ENCODE peak calls at places on chromosomes 12 and 14, in eight cellular contexts. T is pancreas, Y is A549, O is breast epithelium, K is left lung, E is HCT116, Q is suprapubic skin, U is SK-N-SH. N is an unnamed sample.

GRCh38 chr12:127383281-127383680 is 883.7 kb upstream of the TMEM132C start:
- DNase-seq in K (no peak), Q (no peak), U (no peak), O (no peak), E (no peak), T (no peak), Y (peak), N (no peak)

GRCh38 chr14:50031534-50032313 is 84.6 kb downstream of the VCPKMT start:
- DNase-seq in T (no peak), U (no peak), Y (no peak), K (no peak), O (no peak), E (no peak), Q (no peak), N (no peak)

GRCh38 chr14:61420326-61420725 is 98.9 kb downstream of the PRKCH start:
- DNase-seq in O (no peak), K (no peak), Y (peak), Q (no peak), T (no peak), U (no peak), E (peak), N (no peak)

GRCh38 chr14:104821229-104821945 is 20.5 kb downstream of the ZBTB42 start:
- DNase-seq in K (no peak), O (peak), T (no peak), E (no peak), Y (no peak), Q (no peak), U (no peak), N (no peak)

GRCh38 chr12:44314007-44314500 is 478.2 kb downstream of the TMEM117 start:
- DNase-seq in Y (no peak), K (no peak), Q (no peak), E (no peak), U (no peak), T (no peak), O (no peak), N (no peak)

GRCh38 chr12:65937806-65938205 is 113.5 kb downstream of the HMGA2 start:
- DNase-seq in U (no peak), T (no peak), K (no peak), O (no peak), Q (no peak), Y (no peak), E (no peak), N (no peak)

GRCh38 chr12:21526721-21527345 is 737 bp downstream of the SPX start:
- DNase-seq in K (no peak), U (no peak), Q (no peak), Y (no peak), E (no peak), T (peak), O (no peak), N (no peak)

GRCh38 chr14:64536488-64537245 is 3.9 kb upstream of the HSPA2 start:
- DNase-seq in Y (peak), Q (no peak), U (no peak), E (no peak), K (no peak), O (no peak), T (no peak), N (no peak)

GRCh38 chr12:131035268-131035681 is 81.6 kb downstream of the ADGRD1 start:
- DNase-seq in T (no peak), U (no peak), K (no peak), Q (no peak), O (no peak), Y (no peak), E (no peak), N (no peak)

GRCh38 chr12:57148469-57149308 is 1.3 kb upstream of the LRP1-AS start:
- DNase-seq in Q (no peak), O (no peak), Y (no peak), E (no peak), T (no peak), K (peak), U (no peak), N (no peak)

GRCh38 chr12:124740691-124741137 is 123.0 kb downstream of the SCARB1 start:
- DNase-seq in Y (peak), Q (no peak), U (no peak), T (no peak), O (no peak), E (peak), K (peak), N (peak)

GRCh38 chr12:51639361-51639760 is 48.3 kb downstream of the SCN8A start:
- DNase-seq in T (no peak), K (no peak), Q (no peak), O (no peak), E (no peak), U (no peak), Y (no peak), N (no peak)

GRCh38 chr12:121797937-121798801 is 4.7 kb upstream of the RHOF start:
- DNase-seq in E (no peak), U (peak), O (peak), T (peak), Y (peak), Q (no peak), K (peak), N (peak)

GRCh38 chr14:99716850-99717681 is 33.0 kb downstream of the CYP46A1 start:
- DNase-seq in T (no peak), E (no peak), Y (no peak), K (no peak), U (no peak), Q (peak), O (no peak), N (no peak)

GRCh38 chr14:52266179-52266578 is 1.3 kb upstream of the PTGDR start:
- DNase-seq in E (no peak), Q (no peak), K (no peak), U (no peak), O (no peak), T (no peak), Y (no peak), N (no peak)

GRCh38 chr12:57989837-57990236 is 48.5 kb downstream of the ATP23 start:
- DNase-seq in Y (no peak), T (no peak), E (no peak), Q (no peak), O (no peak), K (no peak), U (no peak), N (no peak)

GRCh38 chr12:28830491-28830890 is 318.6 kb upstream of the FAR2 start:
- DNase-seq in U (no peak), Y (no peak), T (no peak), K (no peak), O (no peak), Q (no peak), E (no peak), N (no peak)

GRCh38 chr14:24251880-24252288 is 9.5 kb upstream of the TINF2 start:
- DNase-seq in U (no peak), O (no peak), Q (no peak), K (peak), Y (no peak), T (no peak), E (no peak), N (no peak)

GRCh38 chr14:78010688-78011087 is 159.5 kb upstream of the NRXN3 start:
- DNase-seq in U (no peak), E (no peak), T (no peak), Q (no peak), O (no peak), K (no peak), Y (no peak), N (no peak)

GRCh38 chr12:114286145-114286544 is 119.8 kb downstream of the TBX5 start:
- DNase-seq in T (no peak), K (no peak), U (no peak), Q (no peak), Y (no peak), O (no peak), E (no peak), N (no peak)

GRCh38 chr12:128727461-128727860 is 96.3 kb downstream of the SLC15A4 start:
- DNase-seq in Q (no peak), T (no peak), K (no peak), U (no peak), Y (no peak), E (no peak), O (no peak), N (no peak)

GRCh38 chr14:61476105-61476736 is 154.8 kb downstream of the PRKCH start:
- DNase-seq in K (no peak), E (no peak), Q (no peak), O (no peak), T (no peak), U (no peak), Y (no peak), N (no peak)

GRCh38 chr14:23929822-23930294 is 23.7 kb upstream of the DHRS4 start:
- DNase-seq in E (peak), K (peak), Q (peak), T (peak), Y (peak), U (peak), O (peak), N (peak)

GRCh38 chr14:81565441-81566290 is 32.0 kb upstream of the SEL1L start:
- DNase-seq in T (no peak), O (no peak), Y (peak), U (no peak), Q (no peak), K (no peak), E (peak), N (peak)

GRCh38 chr14:78697341-78697740 is 527.2 kb downstream of the NRXN3 start:
- DNase-seq in U (peak), E (peak), O (no peak), Q (no peak), T (no peak), Y (peak), K (no peak), N (no peak)

GRCh38 chr12:111578276-111578970 is 20.7 kb downstream of the ATXN2 start:
- DNase-seq in E (no peak), U (no peak), O (no peak), Q (no peak), T (no peak), K (no peak), Y (peak), N (no peak)

GRCh38 chr12:90842477-90842876 is 112.5 kb downstream of the CCER1 start:
- DNase-seq in O (no peak), T (no peak), Y (no peak), U (no peak), Q (no peak), E (no peak), K (no peak), N (no peak)

GRCh38 chr12:100437038-100437841 is 36.4 kb upstream of the NR1H4 start:
- DNase-seq in E (no peak), U (no peak), Q (no peak), O (no peak), K (no peak), Y (no peak), T (no peak), N (no peak)

DNA sequence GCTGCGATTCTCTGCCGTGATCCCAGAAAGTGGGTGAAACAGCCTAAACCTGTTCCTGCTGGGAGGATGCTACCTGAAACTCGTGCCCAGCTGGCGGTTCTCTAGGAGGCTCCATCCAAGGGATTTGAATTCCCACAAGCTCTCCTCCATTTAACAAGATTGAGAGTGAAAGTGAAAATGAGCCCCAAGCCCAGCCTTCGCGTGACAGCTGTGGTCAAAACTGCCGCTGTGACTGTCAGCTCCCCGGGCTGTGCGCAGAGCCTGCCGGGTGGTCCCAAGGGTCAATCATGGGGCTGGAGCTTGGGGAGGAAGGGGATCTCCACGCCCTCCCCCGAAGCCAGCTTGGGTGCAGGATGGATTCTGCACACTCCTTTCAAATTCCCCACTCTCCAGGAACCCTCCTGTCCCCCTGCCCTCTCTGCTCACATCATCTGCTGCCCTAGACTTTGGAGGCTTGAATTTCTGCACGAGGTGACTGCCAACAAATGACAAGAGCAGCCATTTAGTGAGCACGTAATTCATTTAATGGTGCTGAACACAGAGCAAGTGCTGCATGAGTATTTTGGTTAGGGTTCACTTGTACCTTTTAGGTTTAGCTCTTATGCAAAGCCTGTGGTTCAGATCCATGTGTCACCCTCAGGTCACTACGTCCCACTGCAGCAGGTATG is 5.3 kb downstream of the ASB2 start:
- DNase-seq in U (no peak), E (no peak), T (no peak), Q (no peak), Y (no peak), O (no peak), K (no peak), N (no peak)
- H3K4me3 ChIP-seq in U (no peak), E (no peak), T (no peak), Q (peak), Y (no peak), O (peak), K (peak), N (peak)

GRCh38 chr14:33342299-33342974 is 403.8 kb downstream of the NPAS3 start:
- DNase-seq in K (no peak), U (no peak), T (no peak), Y (no peak), O (no peak), E (no peak), Q (no peak), N (no peak)
- TF ChIP-seq CTCF in K (no peak), U (no peak), T (no peak), Y (no peak), O (no peak), E (no peak), Q (no peak), N (no peak)

GRCh38 chr14:91374897-91375747 is 42.5 kb downstream of the CCDC88C start:
- DNase-seq in U (no peak), K (no peak), T (peak), O (no peak), E (no peak), Y (no peak), Q (no peak), N (no peak)
- H3K27ac ChIP-seq in U (no peak), K (no peak), T (no peak), O (no peak), E (no peak), Y (no peak), Q (no peak), N (no peak)

DNA sequence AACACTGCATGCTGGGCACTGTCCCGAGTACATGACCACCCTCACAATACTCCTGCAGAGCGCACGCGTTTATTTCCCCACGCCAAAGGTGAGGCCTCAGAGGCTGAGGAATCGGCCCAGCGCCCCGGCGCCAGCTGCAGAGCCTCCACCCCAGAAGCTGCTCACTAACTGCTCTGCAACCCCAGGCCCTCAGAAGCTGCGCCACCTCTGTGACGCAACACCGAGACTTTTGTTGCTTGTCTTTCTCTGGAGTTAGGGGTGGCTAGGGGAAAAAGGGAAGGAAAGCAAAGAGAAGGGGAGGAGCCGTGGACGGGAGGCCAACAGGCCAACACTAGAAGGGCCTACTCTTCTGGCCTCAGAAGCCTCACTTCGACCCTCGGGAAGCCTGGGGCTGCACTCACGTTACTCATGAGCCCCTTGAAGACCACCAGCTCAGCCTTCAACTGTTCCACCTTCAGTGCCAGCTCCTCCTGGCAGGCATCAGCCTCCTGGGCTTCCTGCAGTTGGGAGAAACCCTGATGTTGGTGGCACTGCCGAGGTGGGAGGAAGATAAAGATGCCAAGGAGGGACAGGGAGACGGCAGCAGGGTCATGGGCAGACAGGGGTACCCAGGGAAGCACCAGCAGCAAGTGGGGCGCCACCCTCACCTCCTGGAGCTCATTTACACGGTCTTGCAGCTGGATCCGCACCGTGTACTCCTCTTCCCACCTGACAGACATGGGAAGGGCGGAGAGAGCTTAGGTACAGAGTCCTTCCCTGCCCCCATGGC is 5.4 kb downstream of the IFFO1 start:
- DNase-seq in K (peak), T (no peak), E (no peak), Q (no peak), Y (no peak), U (no peak), O (no peak), N (no peak)
- H3K4me3 ChIP-seq in K (peak), T (no peak), E (no peak), Q (no peak), Y (no peak), U (no peak), O (no peak), N (peak)

GRCh38 chr12:76074701-76075336 is 9.7 kb downstream of the NAP1L1 start:
- DNase-seq in Q (no peak), O (no peak), U (no peak), Y (no peak), E (no peak), K (no peak), T (no peak), N (no peak)
- TF ChIP-seq CTCF in Q (no peak), O (no peak), U (no peak), Y (no peak), E (no peak), K (no peak), T (no peak), N (no peak)

GRCh38 chr14:36748814-36749213 is 87.2 kb downstream of the PAX9 start:
- DNase-seq in O (no peak), E (no peak), T (no peak), Y (no peak), Q (no peak), U (no peak), K (no peak), N (no peak)

GRCh38 chr14:36750244-36750643 is 88.6 kb downstream of the PAX9 start:
- DNase-seq in E (no peak), K (no peak), Y (no peak), Q (no peak), U (no peak), T (no peak), O (no peak), N (no peak)

GRCh38 chr14:36746907-36747306 is 85.2 kb downstream of the PAX9 start:
- DNase-seq in O (no peak), Y (no peak), T (no peak), U (no peak), K (no peak), Q (no peak), E (no peak), N (no peak)

GRCh38 chr14:36751116-36751515 is 89.5 kb downstream of the PAX9 start:
- DNase-seq in Y (no peak), T (no peak), E (no peak), U (no peak), K (no peak), Q (no peak), O (no peak), N (no peak)

GRCh38 chr14:36747411-36748184 is 85.9 kb downstream of the PAX9 start:
- DNase-seq in T (no peak), U (peak), Y (peak), K (no peak), E (no peak), Q (no peak), O (no peak), N (no peak)
- H3K27ac ChIP-seq in T (no peak), U (no peak), Y (no peak), K (no peak), E (no peak), Q (no peak), O (no peak), N (no peak)

DNA sequence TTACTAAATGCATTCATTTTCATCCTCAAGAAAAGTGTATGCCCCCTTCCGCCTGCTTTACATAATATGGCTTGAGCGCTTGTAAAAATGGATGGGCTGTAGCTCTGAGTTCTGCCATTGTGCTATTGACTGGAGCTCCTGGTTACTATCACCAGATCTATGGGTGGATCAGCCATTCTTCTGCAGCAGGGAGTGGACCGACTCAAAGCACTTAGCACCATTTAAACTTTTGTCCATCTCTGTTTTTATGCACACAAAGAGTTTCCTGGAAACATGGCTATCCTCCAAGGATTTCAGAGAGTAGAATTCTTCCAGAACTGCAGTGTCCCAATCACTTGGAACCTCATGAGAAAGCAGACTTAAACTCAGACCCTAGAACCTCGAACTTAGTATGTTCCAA is 4.5 kb upstream of the NUMB start:
- DNase-seq in Y (no peak), K (no peak), T (no peak), O (no peak), E (no peak), U (peak), Q (no peak), N (no peak)
- H3K4me3 ChIP-seq in Y (peak), K (peak), T (no peak), O (no peak), E (no peak), U (no peak), Q (no peak), N (peak)

GRCh38 chr14:101083564-101084435 is 180.3 kb upstream of the RTL1 start:
- DNase-seq in E (peak), K (peak), Q (peak), U (no peak), T (no peak), Y (peak), O (no peak), N (no peak)
- TF ChIP-seq CTCF in E (peak), K (no peak), Q (no peak), U (peak), T (no peak), Y (no peak), O (no peak), N (no peak)